ENCODE peak calls at places on chromosomes 7 and 10, in ten cellular contexts. G is left colon, D is adrenal gland, M is SJSA1, Q is HFFc6, F is skeletal muscle cell, B is GM23248, Z is SW 1271, I is NCI-H146, V is epithelial cell of esophagus. S is an unnamed sample.

GRCh38 chr7:94696981-94697670 is 41.2 kb upstream of the SGCE start:
- DNase-seq in G (peak), D (peak), M (peak), Q (peak), F (peak), B (peak), Z (peak), I (no peak), V (peak), S (peak)

GRCh38 chr10:30413996-30414576 is 19.9 kb upstream of the MAP3K8 start:
- DNase-seq in G (no peak), D (no peak), M (no peak), Q (peak), F (no peak), B (peak), Z (peak), I (peak), V (peak), S (peak)

GRCh38 chr7:25922296-25922695 is 229.7 kb upstream of the NFE2L3 start:
- DNase-seq in G (no peak), D (peak), M (no peak), Q (no peak), F (no peak), B (no peak), Z (no peak), I (no peak), V (peak), S (peak)

GRCh38 chr10:3907514-3907913 is 122.5 kb upstream of the KLF6 start:
- DNase-seq in G (no peak), D (no peak), M (no peak), Q (no peak), F (no peak), B (peak), Z (no peak), I (no peak), V (no peak), S (no peak)

GRCh38 chr10:60236869-60237524 is 152.7 kb downstream of the ANK3 start:
- DNase-seq in G (peak), D (peak), M (no peak), Q (no peak), F (no peak), B (peak), Z (no peak), I (no peak), V (peak), S (no peak)

GRCh38 chr10:12960431-12960898 is 41.0 kb downstream of the CCDC3 start:
- DNase-seq in G (peak), D (peak), M (no peak), Q (no peak), F (no peak), B (no peak), Z (no peak), I (no peak), V (no peak), S (no peak)

GRCh38 chr10:28367865-28368541 is 65.1 kb upstream of the MPP7 start:
- DNase-seq in G (no peak), D (no peak), M (no peak), Q (no peak), F (no peak), B (no peak), Z (no peak), I (no peak), V (peak), S (no peak)

GRCh38 chr10:131781076-131781475 is 119.7 kb upstream of the PPP2R2D start:
- DNase-seq in G (no peak), D (no peak), M (peak), Q (no peak), F (no peak), B (no peak), Z (no peak), I (no peak), V (no peak), S (no peak)

GRCh38 chr10:130707389-130707979 is 571.3 kb downstream of the GLRX3 start:
- DNase-seq in G (no peak), D (no peak), M (no peak), Q (no peak), F (no peak), B (no peak), Z (no peak), I (no peak), V (no peak), S (no peak)

GRCh38 chr7:22823142-22823497 is 471 bp upstream of the TOMM7 start:
- DNase-seq in G (no peak), D (no peak), M (no peak), Q (no peak), F (no peak), B (peak), Z (no peak), I (no peak), V (no peak), S (no peak)

GRCh38 chr7:101998029-101998903 is 180.8 kb downstream of the CUX1 start:
- DNase-seq in G (no peak), D (no peak), M (no peak), Q (no peak), F (no peak), B (no peak), Z (no peak), I (no peak), V (no peak), S (no peak)

GRCh38 chr10:86363184-86363832 is 3.3 kb downstream of the GRID1 start:
- DNase-seq in G (peak), D (peak), M (peak), Q (no peak), F (no peak), B (peak), Z (no peak), I (peak), V (peak), S (no peak)

GRCh38 chr10:61028861-61029361 is 84.9 kb upstream of the RHOBTB1 start:
- DNase-seq in G (no peak), D (no peak), M (peak), Q (peak), F (peak), B (peak), Z (no peak), I (no peak), V (no peak), S (no peak)